ENCODE peak calls at places on chromosomes 11 and 22, in seven cellular contexts. H is CD4-positive, alpha-beta T cell; K is kidney; E is stimulated activated CD8-positive, alpha-beta memory T cell treated with anti-CD3 and anti-CD28 coated beads, Interleukin-4, amount 100 ng/mL, for 1 hour; V is stimulated activated CD4-positive, alpha-beta T cell treated with anti-CD3 and anti-CD28 coated beads, TNF-alpha, amount 100 ng/mL, for 1 hour; Q is germinal center; G is Right ventricle myocardium superior. F is an unnamed sample.

GRCh38 chr22:47275479-47276218 is 513.2 kb downstream of the TBC1D22A start:
- DNase-seq in V (no peak), Q (no peak), H (no peak), G (no peak), E (no peak), K (no peak), F (no peak)

GRCh38 chr11:11884774-11885481 is 43.2 kb downstream of the USP47 start:
- DNase-seq in H (no peak), Q (no peak), V (no peak), K (no peak), E (no peak), G (no peak), F (no peak)

GRCh38 chr11:57515332-57516060 is at the start of gene SLC43A1:
- DNase-seq in V (no peak), K (peak; percentile 88), H (no peak), G (peak; percentile 79), E (no peak), Q (peak; percentile 57), F (peak; percentile 19)

GRCh38 chr11:76811259-76811658 is 28.1 kb downstream of the TSKU start:
- DNase-seq in V (no peak), K (no peak), G (no peak), Q (no peak), E (no peak), H (no peak), F (no peak)

GRCh38 chr11:69518081-69518950 is 36.9 kb downstream of the LINC01488 start:
- DNase-seq in V (no peak), Q (no peak), E (no peak), G (no peak), H (no peak), K (no peak), F (no peak)

GRCh38 chr11:12166299-12167092 is 56.1 kb downstream of the MICAL2 start:
- DNase-seq in K (no peak), G (no peak), Q (no peak), E (no peak), H (no peak), V (no peak), F (no peak)

GRCh38 chr22:44707752-44708151 is 5.7 kb downstream of the PRR5 start:
- DNase-seq in Q (no peak), G (no peak), E (no peak), H (no peak), V (no peak), K (no peak), F (no peak)

GRCh38 chr22:37169412-37169811 is 18.6 kb downstream of the C1QTNF6 start:
- DNase-seq in E (no peak), V (no peak), K (no peak), Q (no peak), G (peak; percentile 23), H (no peak), F (no peak)

GRCh38 chr11:76805206-76805913 is 22.2 kb downstream of the TSKU start:
- DNase-seq in K (no peak), G (no peak), E (no peak), V (no peak), H (peak; percentile 32), Q (no peak), F (no peak)

GRCh38 chr11:96159968-96160367 is 183.0 kb downstream of the MAML2 start:
- DNase-seq in G (no peak), K (no peak), H (no peak), E (no peak), Q (no peak), V (no peak), F (no peak)

GRCh38 chr22:42603427-42603826 is 11.3 kb downstream of the POLDIP3 start:
- DNase-seq in Q (no peak), G (no peak), K (no peak), H (no peak), E (no peak), V (no peak), F (no peak)

GRCh38 chr22:21641795-21642583 is at the start of gene SDF2L1:
- DNase-seq in H (peak; percentile 96), K (peak; percentile 99), G (peak; percentile 99), Q (peak; percentile 99), V (peak; percentile 95), E (peak; percentile 94), F (peak; percentile 92)

GRCh38 chr22:47299211-47299878 is 536.9 kb downstream of the TBC1D22A start:
- DNase-seq in G (peak; percentile 26), K (no peak), V (no peak), Q (no peak), H (no peak), E (no peak), F (no peak)

GRCh38 chr22:50340157-50340879 is 2.8 kb upstream of the PPP6R2 start:
- DNase-seq in H (no peak), K (no peak), Q (no peak), V (no peak), G (no peak), E (no peak), F (peak; percentile 15)

GRCh38 chr11:75105462-75105925 is 8.8 kb upstream of the OR2AT4 start:
- DNase-seq in H (no peak), E (no peak), V (no peak), Q (no peak), G (no peak), K (no peak), F (no peak)

GRCh38 chr11:102061276-102061675 is 14.0 kb downstream of the CFAP300 start:
- DNase-seq in V (no peak), E (no peak), K (no peak), G (no peak), Q (no peak), H (no peak), F (no peak)

GRCh38 chr22:50269573-50270301 is 443 bp downstream of the MAPK11 start:
- DNase-seq in H (no peak), Q (no peak), V (no peak), E (no peak), K (no peak), G (peak; percentile 71), F (no peak)

GRCh38 chr11:130510407-130511006 is 62.1 kb downstream of the ADAMTS15 start:
- DNase-seq in G (no peak), V (no peak), E (no peak), K (no peak), H (no peak), Q (no peak), F (no peak)

F was measured in NCI-H1930.